ENCODE peak calls at places on chromosome 19, in seven cellular contexts. W, E, G, N, B, Q and I are unnamed samples.

GRCh38 chr19:17125052-17125727 is 49.6 kb downstream of the MYO9B start:
- DNase-seq in W (no peak), E (peak), G (no peak), N (no peak), B (no peak), Q (no peak), I (no peak)

GRCh38 chr19:38430931-38431330 is 2.6 kb upstream of the RYR1 start:
- DNase-seq in W (no peak), E (no peak), G (no peak), N (no peak), B (no peak), Q (no peak), I (no peak)

GRCh38 chr19:18194554-18195238 is 1.7 kb downstream of the MPV17L2 start:
- DNase-seq in W (peak), E (peak), G (no peak), N (no peak), B (no peak), Q (no peak), I (no peak)

GRCh38 chr19:11887247-11887617 is 350 bp upstream of the ZNF69 start:
- DNase-seq in W (no peak), E (no peak), G (no peak), N (no peak), B (no peak), Q (no peak), I (no peak)

GRCh38 chr19:49767380-49767779 is 579 bp downstream of the AP2A1 start:
- DNase-seq in W (no peak), E (no peak), G (no peak), N (no peak), B (no peak), Q (no peak), I (no peak)

GRCh38 chr19:10744222-10744847 is 26.5 kb downstream of the DNM2 start:
- DNase-seq in W (no peak), E (no peak), G (no peak), N (no peak), B (no peak), Q (no peak), I (no peak)

GRCh38 chr19:17225051-17225450 is 975 bp upstream of the OCEL1 start:
- DNase-seq in W (no peak), E (no peak), G (no peak), N (no peak), B (no peak), Q (no peak), I (no peak)

GRCh38 chr19:35042056-35042730 is 672 bp downstream of the HPN start:
- DNase-seq in W (no peak), E (no peak), G (no peak), N (no peak), B (no peak), Q (no peak), I (no peak)

GRCh38 chr19:33797821-33798633 is 1.4 kb downstream of the KCTD15 start:
- DNase-seq in W (no peak), E (no peak), G (no peak), N (no peak), B (peak), Q (no peak), I (no peak)

GRCh38 chr19:45096700-45097099 is 3.7 kb downstream of the PPP1R37 start:
- DNase-seq in W (no peak), E (no peak), G (no peak), N (no peak), B (no peak), Q (no peak), I (no peak)

GRCh38 chr19:52991021-52991420 is 22.7 kb upstream of the ERVV-1 start:
- DNase-seq in W (no peak), E (no peak), G (no peak), N (no peak), B (no peak), Q (no peak), I (no peak)

GRCh38 chr19:45231891-45232290 is 13.3 kb downstream of the EXOC3L2 start:
- DNase-seq in W (no peak), E (no peak), G (no peak), N (no peak), B (no peak), Q (no peak), I (no peak)

GRCh38 chr19:1266818-1267440 is 2.2 kb upstream of the CIRBP start:
- DNase-seq in W (peak), E (peak), G (no peak), N (no peak), B (no peak), Q (no peak), I (no peak)

GRCh38 chr19:28581468-28581770 is 631.5 kb downstream of the UQCRFS1 start:
- DNase-seq in W (no peak), E (no peak), G (no peak), N (no peak), B (no peak), Q (no peak), I (no peak)

GRCh38 chr19:12526542-12526941 is 24.7 kb downstream of the ZNF564 start:
- DNase-seq in W (no peak), E (no peak), G (no peak), N (no peak), B (no peak), Q (no peak), I (no peak)

GRCh38 chr19:42066075-42066754 is 3.8 kb downstream of the GRIK5 start:
- DNase-seq in W (no peak), E (no peak), G (no peak), N (peak), B (peak), Q (no peak), I (no peak)

GRCh38 chr19:54208784-54209057 is 8.1 kb downstream of the RPS9 start:
- DNase-seq in W (no peak), E (no peak), G (no peak), N (no peak), B (no peak), Q (no peak), I (no peak)

GRCh38 chr19:10271543-10272086 is 695 bp downstream of the ICAM1 start:
- DNase-seq in W (no peak), E (peak), G (no peak), N (no peak), B (no peak), Q (no peak), I (no peak)

GRCh38 chr19:5672708-5673459 is 7.4 kb downstream of the MICOS13 start:
- DNase-seq in W (no peak), E (no peak), G (no peak), N (no peak), B (no peak), Q (no peak), I (no peak)

GRCh38 chr19:15297416-15298224 is 34.7 kb downstream of the BRD4 start:
- DNase-seq in W (peak), E (no peak), G (peak), N (no peak), B (peak), Q (no peak), I (no peak)

GRCh38 chr19:46727036-46727501 is 10.2 kb upstream of the PRKD2 start:
- DNase-seq in W (no peak), E (no peak), G (no peak), N (no peak), B (no peak), Q (no peak), I (no peak)

GRCh38 chr19:16319466-16319865 is 5.2 kb upstream of the KLF2 start:
- DNase-seq in W (no peak), E (no peak), G (no peak), N (no peak), B (no peak), Q (no peak), I (no peak)

GRCh38 chr19:51158474-51159129 is 16.5 kb downstream of the SIGLEC7 start:
- DNase-seq in W (no peak), E (peak), G (peak), N (peak), B (peak), Q (no peak), I (no peak)

GRCh38 chr19:29505034-29505824 is 20.6 kb upstream of the VSTM2B start:
- DNase-seq in W (peak), E (no peak), G (no peak), N (no peak), B (no peak), Q (no peak), I (no peak)

GRCh38 chr19:31349160-31349881 is at the start of gene TSHZ3:
- DNase-seq in W (peak), E (no peak), G (no peak), N (peak), B (no peak), Q (no peak), I (peak)

GRCh38 chr19:37505958-37506386 is 767 bp upstream of the ZNF793 start:
- DNase-seq in W (no peak), E (peak), G (no peak), N (no peak), B (peak), Q (no peak), I (no peak)

GRCh38 chr19:42420055-42420544 is 7.1 kb downstream of the LIPE start:
- DNase-seq in W (no peak), E (peak), G (peak), N (no peak), B (no peak), Q (no peak), I (no peak)

GRCh38 chr19:14434543-14435319 is 1.6 kb downstream of the PKN1 start:
- DNase-seq in W (peak), E (no peak), G (no peak), N (peak), B (no peak), Q (peak), I (no peak)

GRCh38 chr19:49939721-49940481 is 10.6 kb upstream of the NUP62 start:
- DNase-seq in W (peak), E (no peak), G (no peak), N (no peak), B (no peak), Q (no peak), I (no peak)

GRCh38 chr19:48403606-48404005 is 10.1 kb downstream of the GRIN2D start:
- DNase-seq in W (no peak), E (peak), G (peak), N (peak), B (peak), Q (no peak), I (no peak)

GRCh38 chr19:38068851-38069250 is 155.2 kb downstream of the DPF1 start:
- DNase-seq in W (no peak), E (no peak), G (no peak), N (no peak), B (no peak), Q (no peak), I (no peak)

GRCh38 chr19:39167461-39168257 is 29.1 kb upstream of the NCCRP1 start:
- DNase-seq in W (no peak), E (no peak), G (no peak), N (no peak), B (no peak), Q (no peak), I (no peak)

GRCh38 chr19:19417618-19418270 is 12.3 kb downstream of the GATAD2A start:
- DNase-seq in W (no peak), E (no peak), G (no peak), N (no peak), B (no peak), Q (no peak), I (no peak)

GRCh38 chr19:18644144-18645034 is 7.6 kb downstream of the KLHL26 start:
- DNase-seq in W (no peak), E (no peak), G (no peak), N (no peak), B (no peak), Q (no peak), I (no peak)

GRCh38 chr19:39156230-39156890 is 30.8 kb downstream of the PAK4 start:
- DNase-seq in W (no peak), E (no peak), G (no peak), N (peak), B (no peak), Q (no peak), I (no peak)

GRCh38 chr19:4733755-4734345 is 10.2 kb upstream of the DPP9 start:
- DNase-seq in W (no peak), E (no peak), G (no peak), N (no peak), B (no peak), Q (no peak), I (no peak)

GRCh38 chr19:48617146-48617937 is 1.6 kb downstream of the RPL18 start:
- DNase-seq in W (no peak), E (no peak), G (no peak), N (no peak), B (no peak), Q (no peak), I (no peak)

GRCh38 chr19:39207293-39207836 is 3.3 kb upstream of the SYCN start:
- DNase-seq in W (no peak), E (no peak), G (no peak), N (no peak), B (no peak), Q (no peak), I (no peak)

GRCh38 chr19:876089-876488 is 16.6 kb downstream of the CFD start:
- DNase-seq in W (no peak), E (no peak), G (no peak), N (no peak), B (no peak), Q (no peak), I (no peak)